ENCODE peak calls at places on chromosome 17, in ten cellular contexts. U, H, O, Z, Q, D, S, J, N and Y are unnamed samples. For H3K9me3, the result is how much of the 10 kb centered on the place peaks cover.

GRCh38 chr17:45973943-45974859 is 24.8 kb upstream of the STH start:
- DNase-seq in U (no peak), H (no peak), O (no peak), Z (no peak), Q (no peak), D (no peak), S (peak), J (no peak), N (no peak), Y (no peak)

GRCh38 chr17:51890710-51891109 is 267.8 kb downstream of the CA10 start:
- DNase-seq in U (no peak), H (no peak), O (no peak), Z (no peak), Q (no peak), D (no peak), S (no peak), J (no peak), N (no peak), Y (no peak)

GRCh38 chr17:82333279-82334171 is at the start of gene SECTM1:
- DNase-seq in U (peak), H (peak), O (peak), Z (peak), Q (no peak), D (peak), S (no peak), J (no peak), N (peak), Y (peak)

GRCh38 chr17:41367426-41368075 is 2.1 kb downstream of the KRT33B start:
- DNase-seq in U (peak), H (no peak), O (no peak), Z (no peak), Q (peak), D (no peak), S (no peak), J (no peak), N (no peak), Y (no peak)

GRCh38 chr17:28166478-28166877 is 124.0 kb downstream of the NLK start:
- DNase-seq in U (peak), H (no peak), O (no peak), Z (no peak), Q (no peak), D (no peak), S (no peak), J (no peak), N (no peak), Y (no peak)

GRCh38 chr17:27339836-27340550 is 46.1 kb downstream of the WSB1 start:
- DNase-seq in U (no peak), H (no peak), O (no peak), Z (no peak), Q (no peak), D (no peak), S (no peak), J (no peak), N (no peak), Y (no peak)

GRCh38 chr17:45225051-45225700 is 3.5 kb downstream of the FMNL1 start:
- DNase-seq in U (no peak), H (no peak), O (no peak), Z (no peak), Q (no peak), D (no peak), S (no peak), J (no peak), N (no peak), Y (peak)

GRCh38 chr17:50206604-50207293 is 5.3 kb upstream of the COL1A1 start:
- DNase-seq in U (peak), H (peak), O (peak), Z (peak), Q (peak), D (peak), S (no peak), J (no peak), N (peak), Y (no peak)

GRCh38 chr17:40350410-40351184 is 13.9 kb downstream of the GJD3 start:
- DNase-seq in U (no peak), H (no peak), O (no peak), Z (no peak), Q (no peak), D (no peak), S (no peak), J (peak), N (peak), Y (peak)

GRCh38 chr17:31371511-31372097 is 19.9 kb upstream of the RAB11FIP4 start:
- DNase-seq in U (peak), H (no peak), O (no peak), Z (no peak), Q (peak), D (no peak), S (no peak), J (no peak), N (no peak), Y (no peak)

GRCh38 chr17:63481488-63481870 is 4.6 kb downstream of the ACE start:
- DNase-seq in U (no peak), H (no peak), O (no peak), Z (no peak), Q (no peak), D (no peak), S (no peak), J (no peak), N (no peak), Y (no peak)

GRCh38 chr17:78358538-78359215 is 1.2 kb downstream of the SOCS3 start:
- DNase-seq in U (peak), H (no peak), O (no peak), Z (no peak), Q (peak), D (peak), S (no peak), J (no peak), N (peak), Y (no peak)

GRCh38 chr17:20896153-20896649 is 146.6 kb downstream of the USP22 start:
- DNase-seq in U (peak), H (peak), O (peak), Z (no peak), Q (no peak), D (peak), S (no peak), J (no peak), N (peak), Y (peak)

GRCh38 chr17:8003594-8004181 is 1.3 kb downstream of the GUCY2D start:
- DNase-seq in U (no peak), H (no peak), O (peak), Z (no peak), Q (no peak), D (no peak), S (no peak), J (no peak), N (no peak), Y (no peak)

GRCh38 chr17:37797206-37797605 is 52.3 kb upstream of the HNF1B start:
- DNase-seq in U (peak), H (no peak), O (no peak), Z (no peak), Q (no peak), D (no peak), S (no peak), J (no peak), N (no peak), Y (no peak)

GRCh38 chr17:7888184-7888920 is at the start of gene CHD3:
- DNase-seq in U (peak), H (no peak), O (no peak), Z (no peak), Q (no peak), D (no peak), S (peak), J (no peak), N (peak), Y (peak)

GRCh38 chr17:55664287-55664686 is 58.4 kb downstream of the TMEM100 start:
- DNase-seq in U (no peak), H (no peak), O (no peak), Z (no peak), Q (no peak), D (no peak), S (no peak), J (no peak), N (no peak), Y (no peak)

GRCh38 chr17:74962622-74963394 is 9.8 kb downstream of the HID1 start:
- DNase-seq in U (no peak), H (no peak), O (no peak), Z (no peak), Q (no peak), D (no peak), S (no peak), J (no peak), N (no peak), Y (no peak)

GRCh38 chr17:38560503-38561318 is 45.0 kb downstream of the SRCIN1 start:
- DNase-seq in U (peak), H (no peak), O (no peak), Z (no peak), Q (peak), D (no peak), S (no peak), J (no peak), N (no peak), Y (no peak)

GRCh38 chr17:38674013-38674748 is 576 bp downstream of the EPOP start:
- DNase-seq in U (no peak), H (no peak), O (no peak), Z (no peak), Q (no peak), D (peak), S (no peak), J (no peak), N (no peak), Y (peak)

GRCh38 chr17:80895366-80895765 is 96.3 kb upstream of the CHMP6 start:
- DNase-seq in U (no peak), H (no peak), O (no peak), Z (no peak), Q (no peak), D (no peak), S (no peak), J (no peak), N (no peak), Y (no peak)

GRCh38 chr17:49739662-49740271 is 24.2 kb downstream of the FAM117A start:
- DNase-seq in U (peak), H (peak), O (peak), Z (peak), Q (no peak), D (peak), S (peak), J (no peak), N (peak), Y (peak)

GRCh38 chr17:75623386-75623785 is 9.8 kb upstream of the SMIM5 start:
- DNase-seq in U (peak), H (no peak), O (no peak), Z (no peak), Q (no peak), D (no peak), S (no peak), J (no peak), N (no peak), Y (no peak)

GRCh38 chr17:49390548-49391324 is 23.9 kb downstream of the PHB1 start:
- DNase-seq in U (no peak), H (no peak), O (no peak), Z (no peak), Q (no peak), D (no peak), S (peak), J (no peak), N (peak), Y (no peak)

GRCh38 chr17:73165616-73166404 is 1.0 kb downstream of the SSTR2 start:
- DNase-seq in U (no peak), H (no peak), O (no peak), Z (no peak), Q (no peak), D (no peak), S (no peak), J (peak), N (no peak), Y (peak)

GRCh38 chr17:41406205-41406604 is 8.8 kb upstream of the KRT31 start:
- DNase-seq in U (no peak), H (no peak), O (no peak), Z (no peak), Q (no peak), D (no peak), S (no peak), J (no peak), N (no peak), Y (no peak)

GRCh38 chr17:40694584-40694983 is 9.0 kb downstream of the KRT24 start:
- DNase-seq in U (no peak), H (no peak), O (no peak), Z (no peak), Q (no peak), D (no peak), S (peak), J (no peak), N (no peak), Y (no peak)

GRCh38 chr17:78766225-78766624 is 15.8 kb downstream of the CYTH1 start:
- DNase-seq in U (no peak), H (no peak), O (no peak), Z (no peak), Q (no peak), D (no peak), S (no peak), J (no peak), N (no peak), Y (no peak)

GRCh38 chr17:44608732-44609435 is 47.4 kb upstream of the MEIOC start:
- DNase-seq in U (no peak), H (no peak), O (no peak), Z (no peak), Q (no peak), D (no peak), S (no peak), J (no peak), N (no peak), Y (no peak)

GRCh38 chr17:72943826-72944689 is 148.4 kb downstream of the SLC39A11 start:
- DNase-seq in U (no peak), H (no peak), O (no peak), Z (no peak), Q (no peak), D (no peak), S (no peak), J (no peak), N (no peak), Y (no peak)

GRCh38 chr17:67335245-67335835 is 31.0 kb downstream of the PSMD12 start:
- DNase-seq in U (no peak), H (no peak), O (no peak), Z (no peak), Q (peak), D (no peak), S (no peak), J (no peak), N (no peak), Y (no peak)

GRCh38 chr17:385195-385835 is 32.7 kb upstream of the RPH3AL start:
- DNase-seq in U (no peak), H (peak), O (peak), Z (peak), Q (no peak), D (peak), S (no peak), J (peak), N (peak), Y (peak)

GRCh38 chr17:49846938-49847712 is 744 bp downstream of the TAC4 start:
- DNase-seq in U (no peak), H (no peak), O (peak), Z (no peak), Q (no peak), D (no peak), S (no peak), J (no peak), N (no peak), Y (no peak)

GRCh38 chr17:78263063-78263735 is 31.8 kb downstream of the TMEM235 start:
- DNase-seq in U (no peak), H (no peak), O (no peak), Z (no peak), Q (no peak), D (peak), S (no peak), J (no peak), N (peak), Y (peak)

GRCh38 chr17:8791910-8792270 is 7.3 kb downstream of the MFSD6L start:
- DNase-seq in U (peak), H (no peak), O (no peak), Z (no peak), Q (peak), D (no peak), S (no peak), J (no peak), N (no peak), Y (no peak)

GRCh38 chr17:75124041-75124818 is 7.3 kb downstream of the NT5C start:
- DNase-seq in U (peak), H (peak), O (no peak), Z (no peak), Q (peak), D (peak), S (peak), J (no peak), N (peak), Y (no peak)

GRCh38 chr17:65664296-65664695 is 102.8 kb upstream of the AXIN2 start:
- DNase-seq in U (peak), H (peak), O (no peak), Z (no peak), Q (peak), D (no peak), S (no peak), J (no peak), N (no peak), Y (no peak)

GRCh38 chr17:42803074-42803883 is 4.6 kb downstream of the CNTD1 start:
- DNase-seq in U (peak), H (no peak), O (no peak), Z (no peak), Q (peak), D (no peak), S (no peak), J (no peak), N (no peak), Y (no peak)

GRCh38 chr17:32689348-32689747 is 187.6 kb downstream of the MYO1D start:
- DNase-seq in U (no peak), H (no peak), O (no peak), Z (no peak), Q (no peak), D (no peak), S (no peak), J (no peak), N (no peak), Y (no peak)

GRCh38 chr17:79813826-79814623 is 17.1 kb upstream of the CBX8 start:
- DNase-seq in U (no peak), H (no peak), O (no peak), Z (no peak), Q (no peak), D (no peak), S (no peak), J (no peak), N (no peak), Y (no peak)
- H3K4me3 ChIP-seq in U (no peak), H (no peak), O (no peak), Z (no peak), Q (no peak), D (peak), S (peak), J (no peak), N (no peak), Y (peak)

GRCh38 chr17:70006159-70006558 is 68.9 kb upstream of the KCNJ16 start:
- DNase-seq in U (peak), H (no peak), O (no peak), Z (no peak), Q (no peak), D (no peak), S (no peak), J (no peak), N (no peak), Y (no peak)

GRCh38 chr17:70013911-70014310 is 61.1 kb upstream of the KCNJ16 start:
- DNase-seq in U (no peak), H (no peak), O (no peak), Z (no peak), Q (no peak), D (no peak), S (no peak), J (no peak), N (no peak), Y (no peak)

GRCh38 chr17:70017112-70017511 is 57.9 kb upstream of the KCNJ16 start:
- DNase-seq in U (no peak), H (no peak), O (no peak), Z (no peak), Q (no peak), D (no peak), S (no peak), J (no peak), N (no peak), Y (no peak)

GRCh38 chr17:70011750-70012149 is 63.3 kb upstream of the KCNJ16 start:
- DNase-seq in U (no peak), H (no peak), O (no peak), Z (no peak), Q (no peak), D (no peak), S (no peak), J (no peak), N (no peak), Y (no peak)
- H3K9me3 ChIP-seq in U (under half), H (under half), O (under half), Z (under half), Q (under half), D (under half), S (under half), J (under half), N (under half), Y (under half)

GRCh38 chr17:17780941-17781590 is 55.7 kb downstream of the SREBF1 start:
- DNase-seq in U (peak), H (peak), O (peak), Z (no peak), Q (peak), D (no peak), S (no peak), J (peak), N (peak), Y (no peak)
- H3K4me3 ChIP-seq in U (no peak), H (peak), O (peak), Z (no peak), Q (no peak), D (peak), S (peak), J (peak), N (no peak), Y (peak)

GRCh38 chr17:69684251-69684650 is 269.8 kb downstream of the MAP2K6 start:
- DNase-seq in U (no peak), H (no peak), O (no peak), Z (no peak), Q (no peak), D (no peak), S (no peak), J (no peak), N (no peak), Y (no peak)
- H3K9me3 ChIP-seq in U (under half), H (under half), O (under half), Z (under half), Q (under half), D (under half), S (under half), J (under half), N (under half), Y (under half)

GRCh38 chr17:10050597-10051101 is 145.6 kb upstream of the RCVRN start:
- DNase-seq in U (peak), H (peak), O (peak), Z (no peak), Q (no peak), D (peak), S (no peak), J (no peak), N (peak), Y (no peak)
- H3K4me3 ChIP-seq in U (no peak), H (no peak), O (no peak), Z (no peak), Q (no peak), D (no peak), S (no peak), J (peak), N (no peak), Y (no peak)